ENCODE peak calls at places on chromosomes 4 and X, in five cellular contexts. O, E, Y, G and A are unnamed samples.

GRCh38 chrX:18010251-18010650 is 149.2 kb upstream of the RAI2 start:
- DNase-seq in G (no peak), O (no peak), E (no peak), Y (no peak), A (no peak)

GRCh38 chr4:19523964-19524363 is 727.7 kb upstream of the SLIT2 start:
- DNase-seq in E (no peak), O (no peak), G (no peak), Y (no peak), A (no peak)

GRCh38 chr4:15262396-15262795 is 165.4 kb upstream of the C1QTNF7 start:
- DNase-seq in O (no peak), Y (peak), G (no peak), E (no peak), A (no peak)

GRCh38 chr4:8355306-8355705 is 85.2 kb downstream of the ACOX3 start:
- DNase-seq in E (no peak), Y (peak), O (no peak), G (no peak), A (no peak)

GRCh38 chrX:47690175-47690574 is 31.2 kb upstream of the UXT start:
- DNase-seq in O (no peak), E (no peak), Y (peak), G (no peak), A (no peak)

GRCh38 chr4:40350627-40351227 is 15.6 kb downstream of the CHRNA9 start:
- DNase-seq in G (no peak), E (no peak), O (no peak), Y (no peak), A (no peak)

GRCh38 chr4:26687728-26688127 is 103.8 kb downstream of the TBC1D19 start:
- DNase-seq in O (no peak), Y (peak), E (no peak), G (peak), A (no peak)

GRCh38 chrX:54416965-54417364 is 23.2 kb upstream of the TSR2 start:
- DNase-seq in Y (no peak), O (no peak), E (no peak), G (no peak), A (no peak)

GRCh38 chr4:56302102-56302501 is 85.2 kb downstream of the AASDH start:
- DNase-seq in E (peak), Y (no peak), G (no peak), O (peak), A (no peak)

GRCh38 chrX:1537031-1537715 is at the start of gene P2RY8:
- DNase-seq in E (no peak), O (no peak), Y (no peak), G (no peak), A (no peak)

GRCh38 chr4:150826302-150826701 is 188.8 kb downstream of the LRBA start:
- DNase-seq in G (no peak), Y (no peak), O (no peak), E (no peak), A (no peak)

GRCh38 chr4:102404551-102404969 is 59.3 kb upstream of the SLC39A8 start:
- DNase-seq in G (no peak), O (no peak), E (peak), Y (no peak), A (no peak)

GRCh38 chrX:98067611-98068010 is 1183.9 kb downstream of the RPA4 start:
- DNase-seq in E (no peak), G (no peak), O (no peak), Y (peak), A (no peak)

GRCh38 chr4:10179957-10180602 is 63.5 kb upstream of the WDR1 start:
- DNase-seq in G (no peak), Y (no peak), E (no peak), O (no peak), A (no peak)

GRCh38 chr4:121053601-121054143 is 18.7 kb downstream of the NDNF start:
- DNase-seq in O (no peak), E (no peak), G (no peak), Y (peak), A (no peak)

GRCh38 chr4:16754104-16754503 is 144.3 kb downstream of the LDB2 start:
- DNase-seq in Y (no peak), G (no peak), O (no peak), E (no peak), A (no peak)

GRCh38 chr4:88985088-88985779 is 71.8 kb downstream of the FAM13A start:
- DNase-seq in O (no peak), G (no peak), Y (no peak), E (no peak), A (no peak)

GRCh38 chr4:8728536-8729407 is 136.2 kb downstream of the CPZ start:
- DNase-seq in O (peak), Y (no peak), E (no peak), G (no peak), A (no peak)

GRCh38 chr4:74675673-74676279 is 118.5 kb downstream of the BTC start:
- DNase-seq in Y (peak), O (no peak), E (peak), G (peak), A (no peak)

GRCh38 chr4:87103691-87104187 is 116.7 kb downstream of the KLHL8 start:
- DNase-seq in O (no peak), Y (peak), G (peak), E (no peak), A (no peak)

GRCh38 chr4:112007361-112007760 is 137.9 kb upstream of the FAM241A start:
- DNase-seq in Y (no peak), E (no peak), O (no peak), G (no peak), A (no peak)

GRCh38 chrX:150907474-150907873 is 9.0 kb upstream of the CD99L2 start:
- DNase-seq in O (no peak), E (no peak), G (no peak), Y (no peak), A (no peak)

GRCh38 chrX:16466640-16467432 is 183.1 kb upstream of the S100G start:
- DNase-seq in G (peak), Y (peak), E (no peak), O (no peak), A (no peak)

GRCh38 chrX:24479924-24480722 is 15.0 kb downstream of the PDK3 start:
- DNase-seq in O (no peak), G (peak), Y (peak), E (no peak), A (peak)

GRCh38 chr4:71186566-71187398 is 152.0 kb upstream of the SLC4A4 start:
- DNase-seq in Y (peak), O (peak), G (no peak), E (peak), A (peak)

GRCh38 chr4:81600511-81601269 is 129.0 kb upstream of the RASGEF1B start:
- DNase-seq in O (peak), Y (no peak), G (no peak), E (peak), A (peak)

GRCh38 chr4:71184195-71184781 is 154.5 kb upstream of the SLC4A4 start:
- DNase-seq in O (no peak), E (peak), Y (peak), G (no peak), A (peak)

GRCh38 chr4:118968006-118968405 is 79.4 kb downstream of the SYNPO2 start:
- DNase-seq in G (peak), Y (peak), O (peak), E (no peak), A (no peak)

GRCh38 chr4:150231108-150231770 is 153.0 kb downstream of the DCLK2 start:
- DNase-seq in O (no peak), E (no peak), Y (no peak), G (no peak), A (no peak)

GRCh38 chr4:158786155-158786581 is 17.3 kb downstream of the FNIP2 start:
- DNase-seq in O (no peak), G (no peak), E (no peak), Y (no peak), A (no peak)

GRCh38 chr4:118281611-118282442 is 71.0 kb downstream of the PRSS12 start:
- DNase-seq in Y (peak), G (peak), O (peak), E (peak), A (peak)

GRCh38 chr4:7745486-7745885 is 194.2 kb downstream of the AFAP1 start:
- DNase-seq in E (no peak), Y (no peak), O (no peak), G (no peak), A (no peak)

GRCh38 chr4:130257271-130257670 is 1161.3 kb downstream of the C4orf33 start:
- DNase-seq in E (no peak), Y (peak), O (no peak), G (peak), A (no peak)

GRCh38 chrX:86028681-86029080 is 18.7 kb downstream of the CHM start:
- DNase-seq in O (no peak), Y (no peak), E (no peak), G (no peak), A (no peak)

GRCh38 chr4:66923081-66923865 is 622.0 kb downstream of the CENPC start:
- DNase-seq in Y (no peak), O (no peak), E (no peak), G (no peak), A (no peak)